ENCODE peak calls at places on chromosomes 13 and 19, in four cellular contexts. M is GM12865, Q is right atrium auricular region, G is choroid plexus epithelial cell. I is an unnamed sample.

GRCh38 chr13:70784590-70784989 is 676.3 kb upstream of the KLHL1 start:
- DNase-seq in M (no peak), Q (no peak), G (no peak), I (no peak)

GRCh38 chr13:37143901-37144300 is 38.4 kb upstream of the CSNK1A1L start:
- DNase-seq in M (no peak), Q (no peak), G (peak), I (no peak)

GRCh38 chr19:6185093-6185824 is 49.8 kb downstream of the ACSBG2 start:
- DNase-seq in M (no peak), Q (no peak), G (no peak), I (no peak)

GRCh38 chr13:21583496-21583895 is 20.5 kb downstream of the MICU2 start:
- DNase-seq in M (no peak), Q (no peak), G (peak), I (no peak)

GRCh38 chr19:44757735-44758505 is 9.4 kb downstream of the BCL3 start:
- DNase-seq in M (no peak), Q (peak), G (peak), I (no peak)

GRCh38 chr19:2132731-2133490 is 18.5 kb downstream of the AP3D1 start:
- DNase-seq in M (no peak), Q (peak), G (no peak), I (no peak)

GRCh38 chr13:67204731-67205130 is 25.4 kb downstream of the PCDH9 start:
- DNase-seq in M (no peak), Q (no peak), G (peak), I (no peak)

GRCh38 chr13:51797664-51798488 is 6.1 kb downstream of the DHRS12 start:
- DNase-seq in M (peak), Q (no peak), G (peak), I (peak)

GRCh38 chr19:51783373-51783772 is 11.6 kb upstream of the FPR3 start:
- DNase-seq in M (peak), Q (no peak), G (peak), I (no peak)

GRCh38 chr19:16920816-16921529 is 32.2 kb downstream of the F2RL3 start:
- DNase-seq in M (no peak), Q (no peak), G (peak), I (no peak)

GRCh38 chr19:45653634-45654033 is 14.4 kb upstream of the GIPR start:
- DNase-seq in M (no peak), Q (no peak), G (no peak), I (no peak)

GRCh38 chr13:44350775-44351504 is 22.7 kb upstream of the SERP2 start:
- DNase-seq in M (no peak), Q (no peak), G (no peak), I (peak)

GRCh38 chr19:24142771-24143170 is 55.8 kb downstream of the ZNF254 start:
- DNase-seq in M (no peak), Q (no peak), G (no peak), I (no peak)

GRCh38 chr13:48424212-48424611 is 11.3 kb upstream of the LPAR6 start:
- DNase-seq in M (no peak), Q (no peak), G (no peak), I (no peak)

GRCh38 chr19:46373573-46374359 is 26.9 kb downstream of the PPP5C start:
- DNase-seq in M (no peak), Q (no peak), G (peak), I (peak)

GRCh38 chr13:72726721-72727416 is 560 bp downstream of the MZT1 start:
- DNase-seq in M (peak), Q (no peak), G (peak), I (no peak)

GRCh38 chr13:45446181-45446580 is 18.6 kb upstream of the COG3 start:
- DNase-seq in M (no peak), Q (peak), G (peak), I (no peak)

GRCh38 chr13:62014299-62014698 is 598.6 kb upstream of the PCDH20 start:
- DNase-seq in M (no peak), Q (no peak), G (peak), I (no peak)
- TF ChIP-seq CTCF in M (no peak), Q (peak), G (peak), I (peak)

GRCh38 chr13:94054159-94054558 is 425.3 kb downstream of the DCT start:
- DNase-seq in M (peak), Q (no peak), G (no peak), I (no peak)
- H3K4me3 ChIP-seq in M (no peak), Q (no peak), G (no peak), I (no peak)

DNA sequence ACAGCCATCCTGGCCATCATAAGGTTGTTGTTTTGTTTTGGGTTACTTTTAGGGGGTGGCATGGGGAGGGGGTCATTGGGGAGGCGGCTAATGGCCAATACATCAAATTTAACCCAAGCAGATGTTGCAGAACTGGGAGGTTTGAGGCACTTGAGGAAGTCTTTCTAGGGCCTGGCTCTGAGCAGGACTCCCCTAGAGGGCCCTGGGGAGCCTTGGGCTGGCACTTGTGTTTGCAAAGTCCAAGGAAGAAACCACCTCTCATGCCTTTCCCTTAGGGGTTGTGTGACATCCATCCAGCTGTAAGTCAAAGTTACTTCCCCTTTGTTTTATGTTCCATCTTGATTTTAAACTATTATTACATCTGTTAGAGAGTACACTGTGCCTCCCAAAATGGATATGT is 160.0 kb downstream of the KATNAL1 start:
- DNase-seq in M (peak), Q (no peak), G (no peak), I (no peak)
- TF ChIP-seq CTCF in M (no peak), Q (no peak), G (no peak), I (no peak)

GRCh38 chr13:23378009-23378632 is 55.4 kb downstream of the SACS start:
- DNase-seq in M (peak), Q (peak), G (peak), I (no peak)

GRCh38 chr13:23377603-23378002 is 55.9 kb downstream of the SACS start:
- DNase-seq in M (no peak), Q (no peak), G (no peak), I (no peak)

GRCh38 chr13:23375007-23375971 is 58.2 kb downstream of the SACS start:
- DNase-seq in M (peak), Q (peak), G (peak), I (peak)

GRCh38 chr13:23367907-23368306 is 65.6 kb downstream of the SACS start:
- DNase-seq in M (no peak), Q (no peak), G (no peak), I (no peak)

DNA sequence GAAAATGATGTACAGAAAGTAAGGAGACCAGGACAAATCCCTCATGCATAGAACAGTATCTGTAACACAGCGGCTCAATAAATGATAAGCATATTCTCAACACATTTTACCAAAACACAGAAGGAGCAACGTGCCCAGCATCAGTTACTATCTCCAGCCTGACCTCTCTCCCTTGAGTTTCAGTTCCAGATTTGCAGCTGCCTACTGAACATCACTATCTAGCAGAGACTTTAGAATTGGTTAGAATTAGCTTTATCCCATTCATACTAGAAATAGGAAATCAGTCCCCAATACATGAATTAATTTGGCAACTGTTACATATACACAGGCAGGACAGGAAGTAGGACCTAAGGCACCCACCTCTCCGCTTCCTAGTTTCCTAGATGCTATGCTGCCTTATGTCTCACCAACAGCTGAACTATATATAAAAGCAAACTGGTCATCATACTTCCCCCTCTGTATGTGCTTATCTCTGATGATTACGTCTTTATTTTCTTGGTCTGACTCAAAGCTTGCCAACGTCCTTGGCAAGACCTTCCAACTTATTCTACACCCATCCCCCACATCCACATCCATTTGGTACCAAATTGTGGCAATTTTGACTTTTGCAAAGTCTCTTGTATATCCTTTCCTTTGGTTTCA is 61.1 kb downstream of the SACS start:
- DNase-seq in M (peak), Q (no peak), G (peak), I (no peak)
- H3K4me3 ChIP-seq in M (no peak), Q (no peak), G (no peak), I (no peak)

GRCh38 chr19:19217110-19217509 is 5.4 kb downstream of the NCAN start:
- DNase-seq in M (peak), Q (no peak), G (peak), I (peak)
- TF ChIP-seq CTCF in M (peak), Q (no peak), G (peak), I (no peak)

GRCh38 chr19:13429563-13429962 is 76.7 kb downstream of the CACNA1A start:
- DNase-seq in M (no peak), Q (no peak), G (no peak), I (no peak)
- H3K4me3 ChIP-seq in M (no peak), Q (no peak), G (no peak), I (no peak)

GRCh38 chr13:41458187-41458938 is 1.0 kb downstream of the RGCC start:
- DNase-seq in M (peak), Q (no peak), G (no peak), I (no peak)
- TF ChIP-seq CTCF in M (no peak), Q (no peak), G (no peak), I (no peak)

DNA sequence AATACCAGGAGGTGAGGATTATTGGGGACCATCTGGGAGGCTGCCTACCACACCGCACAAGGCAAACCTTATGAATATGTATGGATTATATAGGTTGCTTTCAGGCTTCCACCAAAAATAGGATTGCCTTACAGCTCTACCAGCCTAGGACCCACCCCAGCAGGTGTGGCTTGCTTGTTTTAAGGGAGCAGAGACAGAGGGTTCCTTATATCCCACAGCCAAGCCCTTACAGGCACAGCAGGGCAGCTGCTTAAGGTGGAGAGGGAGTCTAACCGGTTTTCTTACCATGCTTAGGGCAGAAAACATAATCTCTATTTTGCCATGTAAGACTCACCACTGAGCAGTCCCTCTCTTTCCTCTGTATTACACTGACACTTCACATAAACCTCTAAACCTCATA is 16.1 kb upstream of the TTYH1 start:
- DNase-seq in M (no peak), Q (no peak), G (no peak), I (no peak)
- H3K4me3 ChIP-seq in M (no peak), Q (no peak), G (no peak), I (no peak)

DNA sequence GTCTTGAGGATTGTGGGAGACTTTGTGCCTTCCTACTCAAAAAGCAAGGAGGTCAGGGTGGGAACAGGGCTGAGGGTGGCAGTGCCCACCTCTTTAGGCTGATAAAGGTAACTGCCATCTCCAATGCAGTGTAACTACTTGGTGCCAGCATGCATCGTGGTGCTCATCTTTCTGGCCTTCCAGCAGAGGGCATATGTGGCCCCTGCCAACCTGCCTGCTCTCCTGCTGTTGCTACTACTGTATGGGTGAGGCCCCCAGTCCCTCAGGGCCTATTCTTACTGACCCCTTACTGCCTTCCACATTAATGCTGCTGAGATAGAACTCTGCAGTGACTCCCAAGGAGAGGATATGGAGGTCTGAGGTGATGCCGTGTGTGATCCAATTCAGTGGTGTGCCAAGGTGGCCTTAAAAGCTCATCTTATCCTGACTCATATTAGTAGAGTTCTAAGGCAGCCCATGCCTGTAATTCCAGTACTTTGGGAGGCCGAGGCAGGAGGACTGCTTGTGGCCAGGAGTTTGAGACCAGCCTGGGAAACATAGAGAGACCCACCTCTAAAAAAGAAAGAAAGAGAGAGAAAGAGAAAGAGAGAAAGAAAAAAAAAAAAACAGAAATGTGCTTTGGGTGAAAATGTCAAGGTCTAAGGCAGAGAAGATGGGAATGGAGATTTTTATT is 9.6 kb upstream of the ARHGAP45 start:
- DNase-seq in M (peak), Q (no peak), G (peak), I (no peak)
- TF ChIP-seq CTCF in M (peak), Q (no peak), G (no peak), I (no peak)

GRCh38 chr13:28718186-28718537 is 608 bp downstream of the SLC46A3 start:
- DNase-seq in M (no peak), Q (no peak), G (peak), I (no peak)

GRCh38 chr13:28714651-28715050 is 4.1 kb downstream of the SLC46A3 start:
- DNase-seq in M (no peak), Q (no peak), G (no peak), I (no peak)

GRCh38 chr13:28718538-28719226 is at the start of gene SLC46A3:
- DNase-seq in M (peak), Q (peak), G (peak), I (no peak)

GRCh38 chr13:28717170-28717569 is 1.6 kb downstream of the SLC46A3 start:
- DNase-seq in M (no peak), Q (no peak), G (no peak), I (no peak)

GRCh38 chr13:28716511-28716910 is 2.3 kb downstream of the SLC46A3 start:
- DNase-seq in M (no peak), Q (peak), G (peak), I (peak)
- H3K4me3 ChIP-seq in M (no peak), Q (no peak), G (no peak), I (no peak)